ENCODE peak calls at places on chromosome 4, in nine cellular contexts. One of them, this sample, is unnamed.

GRCh38 chr4:146952896-146953295 is 7.2 kb upstream of the TTC29 start:
- DNase-seq in GM12864: no peak
- DNase-seq in heart left ventricle: no peak
- DNase-seq in adrenal gland: no peak
- DNase-seq in choroid plexus epithelial cell: no peak
- DNase-seq in cardiac muscle cell: no peak
- DNase-seq in tibial artery: no peak
- DNase-seq in osteoblast: no peak
- DNase-seq in esophagus squamous epithelium: no peak
- DNase-seq in this sample: no peak

GRCh38 chr4:128596844-128597243 is 212.7 kb upstream of the JADE1 start:
- DNase-seq in heart left ventricle: no peak
- DNase-seq in adrenal gland: no peak
- DNase-seq in GM12864: no peak
- DNase-seq in cardiac muscle cell: no peak
- DNase-seq in tibial artery: no peak
- DNase-seq in esophagus squamous epithelium: no peak
- DNase-seq in osteoblast: no peak
- DNase-seq in choroid plexus epithelial cell: peak
- DNase-seq in this sample: no peak

GRCh38 chr4:156976147-156976546 is 4.5 kb upstream of the PDGFC start:
- DNase-seq in esophagus squamous epithelium: no peak
- DNase-seq in tibial artery: no peak
- DNase-seq in choroid plexus epithelial cell: peak
- DNase-seq in adrenal gland: no peak
- DNase-seq in cardiac muscle cell: peak
- DNase-seq in osteoblast: peak
- DNase-seq in GM12864: no peak
- DNase-seq in heart left ventricle: no peak
- DNase-seq in this sample: no peak

GRCh38 chr4:2304321-2304876 is 42.5 kb upstream of the MXD4 start:
- DNase-seq in heart left ventricle: no peak
- DNase-seq in choroid plexus epithelial cell: no peak
- DNase-seq in esophagus squamous epithelium: no peak
- DNase-seq in adrenal gland: no peak
- DNase-seq in tibial artery: no peak
- DNase-seq in cardiac muscle cell: no peak
- DNase-seq in osteoblast: no peak
- DNase-seq in GM12864: no peak
- DNase-seq in this sample: peak

GRCh38 chr4:187840814-187841213 is 154.8 kb upstream of the ZFP42 start:
- DNase-seq in adrenal gland: no peak
- DNase-seq in osteoblast: peak
- DNase-seq in choroid plexus epithelial cell: no peak
- DNase-seq in cardiac muscle cell: no peak
- DNase-seq in esophagus squamous epithelium: no peak
- DNase-seq in heart left ventricle: no peak
- DNase-seq in tibial artery: no peak
- DNase-seq in GM12864: no peak
- DNase-seq in this sample: no peak

GRCh38 chr4:158904815-158905214 is 136.0 kb downstream of the FNIP2 start:
- DNase-seq in osteoblast: no peak
- DNase-seq in cardiac muscle cell: no peak
- DNase-seq in adrenal gland: no peak
- DNase-seq in esophagus squamous epithelium: no peak
- DNase-seq in GM12864: no peak
- DNase-seq in choroid plexus epithelial cell: no peak
- DNase-seq in tibial artery: no peak
- DNase-seq in heart left ventricle: no peak
- DNase-seq in this sample: no peak

GRCh38 chr4:21780158-21780557 is 168.4 kb downstream of the KCNIP4 start:
- DNase-seq in esophagus squamous epithelium: no peak
- DNase-seq in heart left ventricle: no peak
- DNase-seq in choroid plexus epithelial cell: no peak
- DNase-seq in adrenal gland: no peak
- DNase-seq in cardiac muscle cell: no peak
- DNase-seq in osteoblast: no peak
- DNase-seq in GM12864: no peak
- DNase-seq in tibial artery: no peak
- DNase-seq in this sample: no peak

GRCh38 chr4:77922158-77923094 is 59.8 kb downstream of the MRPL1 start:
- DNase-seq in choroid plexus epithelial cell: no peak
- DNase-seq in adrenal gland: no peak
- DNase-seq in cardiac muscle cell: peak
- DNase-seq in GM12864: no peak
- DNase-seq in esophagus squamous epithelium: no peak
- DNase-seq in tibial artery: no peak
- DNase-seq in osteoblast: no peak
- DNase-seq in heart left ventricle: no peak
- DNase-seq in this sample: no peak

GRCh38 chr4:130468340-130468739 is 1372.4 kb downstream of the C4orf33 start:
- DNase-seq in heart left ventricle: no peak
- DNase-seq in choroid plexus epithelial cell: no peak
- DNase-seq in osteoblast: no peak
- DNase-seq in GM12864: no peak
- DNase-seq in esophagus squamous epithelium: no peak
- DNase-seq in adrenal gland: no peak
- DNase-seq in cardiac muscle cell: no peak
- DNase-seq in tibial artery: no peak
- DNase-seq in this sample: no peak

GRCh38 chr4:157824006-157824405 is 348.8 kb downstream of the GASK1B start:
- DNase-seq in choroid plexus epithelial cell: no peak
- DNase-seq in esophagus squamous epithelium: no peak
- DNase-seq in tibial artery: no peak
- DNase-seq in GM12864: no peak
- DNase-seq in osteoblast: no peak
- DNase-seq in heart left ventricle: no peak
- DNase-seq in adrenal gland: no peak
- DNase-seq in cardiac muscle cell: no peak
- DNase-seq in this sample: no peak

GRCh38 chr4:141807073-141807472 is 170.7 kb downstream of the IL15 start:
- DNase-seq in adrenal gland: no peak
- DNase-seq in osteoblast: no peak
- DNase-seq in esophagus squamous epithelium: no peak
- DNase-seq in choroid plexus epithelial cell: peak
- DNase-seq in tibial artery: no peak
- DNase-seq in GM12864: no peak
- DNase-seq in heart left ventricle: no peak
- DNase-seq in cardiac muscle cell: peak
- DNase-seq in this sample: no peak

GRCh38 chr4:151316645-151317044 is 8.8 kb downstream of the SH3D19 start:
- DNase-seq in tibial artery: no peak
- DNase-seq in heart left ventricle: no peak
- DNase-seq in GM12864: no peak
- DNase-seq in adrenal gland: no peak
- DNase-seq in osteoblast: no peak
- DNase-seq in esophagus squamous epithelium: no peak
- DNase-seq in choroid plexus epithelial cell: no peak
- DNase-seq in cardiac muscle cell: no peak
- DNase-seq in this sample: no peak

GRCh38 chr4:84032372-84032771 is 466.7 kb downstream of the NKX6-1 start:
- DNase-seq in heart left ventricle: no peak
- DNase-seq in tibial artery: no peak
- DNase-seq in cardiac muscle cell: no peak
- DNase-seq in choroid plexus epithelial cell: no peak
- DNase-seq in GM12864: peak
- DNase-seq in adrenal gland: no peak
- DNase-seq in esophagus squamous epithelium: no peak
- DNase-seq in osteoblast: no peak
- DNase-seq in this sample: no peak

GRCh38 chr4:72779256-72779655 is 210.2 kb upstream of the ADAMTS3 start:
- DNase-seq in choroid plexus epithelial cell: peak
- DNase-seq in tibial artery: no peak
- DNase-seq in GM12864: no peak
- DNase-seq in heart left ventricle: no peak
- DNase-seq in cardiac muscle cell: peak
- DNase-seq in adrenal gland: no peak
- DNase-seq in osteoblast: no peak
- DNase-seq in esophagus squamous epithelium: no peak
- DNase-seq in this sample: no peak

GRCh38 chr4:140149851-140150635 is 3.9 kb downstream of the MAML3 start:
- DNase-seq in tibial artery: peak
- DNase-seq in esophagus squamous epithelium: no peak
- DNase-seq in adrenal gland: peak
- DNase-seq in choroid plexus epithelial cell: peak
- DNase-seq in GM12864: no peak
- DNase-seq in heart left ventricle: peak
- DNase-seq in cardiac muscle cell: peak
- DNase-seq in osteoblast: peak
- DNase-seq in this sample: peak
- TF ChIP-seq CTCF in tibial artery: peak
- TF ChIP-seq CTCF in esophagus squamous epithelium: peak
- TF ChIP-seq CTCF in adrenal gland: peak
- TF ChIP-seq CTCF in choroid plexus epithelial cell: peak
- TF ChIP-seq CTCF in GM12864: no peak
- TF ChIP-seq CTCF in heart left ventricle: no peak
- TF ChIP-seq CTCF in cardiac muscle cell: no peak
- TF ChIP-seq CTCF in osteoblast: no peak
- TF ChIP-seq CTCF in this sample: no peak

DNA sequence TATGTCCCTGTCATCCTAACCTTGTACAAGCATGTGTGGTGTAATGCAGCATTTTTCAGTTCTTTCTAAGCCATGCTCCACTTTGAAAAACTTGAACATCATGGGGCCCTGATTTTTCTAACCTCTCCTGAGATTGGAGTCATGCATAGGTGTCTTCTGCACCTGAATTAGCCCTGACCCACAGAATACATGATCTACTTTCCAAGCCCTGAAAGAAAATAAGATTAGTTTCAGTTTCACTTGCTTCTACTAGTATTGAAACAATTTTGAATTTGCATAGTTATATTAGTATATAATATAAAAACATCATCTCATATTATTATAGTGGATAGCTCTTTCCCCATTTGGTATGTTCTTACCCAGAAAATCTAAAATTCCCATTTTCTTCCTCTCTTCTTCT is 178.2 kb downstream of the HS3ST1 start:
- DNase-seq in esophagus squamous epithelium: no peak
- DNase-seq in cardiac muscle cell: no peak
- DNase-seq in GM12864: no peak
- DNase-seq in choroid plexus epithelial cell: no peak
- DNase-seq in heart left ventricle: no peak
- DNase-seq in adrenal gland: no peak
- DNase-seq in tibial artery: no peak
- DNase-seq in osteoblast: no peak
- DNase-seq in this sample: no peak
- TF ChIP-seq CTCF in esophagus squamous epithelium: no peak
- TF ChIP-seq CTCF in cardiac muscle cell: no peak
- TF ChIP-seq CTCF in GM12864: no peak
- TF ChIP-seq CTCF in choroid plexus epithelial cell: no peak
- TF ChIP-seq CTCF in heart left ventricle: no peak
- TF ChIP-seq CTCF in adrenal gland: no peak
- TF ChIP-seq CTCF in tibial artery: no peak
- TF ChIP-seq CTCF in osteoblast: no peak
- TF ChIP-seq CTCF in this sample: no peak

GRCh38 chr4:134756456-134756855 is 554.9 kb upstream of the PABPC4L start:
- DNase-seq in cardiac muscle cell: no peak
- DNase-seq in choroid plexus epithelial cell: no peak
- DNase-seq in tibial artery: no peak
- DNase-seq in heart left ventricle: no peak
- DNase-seq in osteoblast: no peak
- DNase-seq in GM12864: no peak
- DNase-seq in adrenal gland: no peak
- DNase-seq in esophagus squamous epithelium: no peak
- DNase-seq in this sample: no peak

DNA sequence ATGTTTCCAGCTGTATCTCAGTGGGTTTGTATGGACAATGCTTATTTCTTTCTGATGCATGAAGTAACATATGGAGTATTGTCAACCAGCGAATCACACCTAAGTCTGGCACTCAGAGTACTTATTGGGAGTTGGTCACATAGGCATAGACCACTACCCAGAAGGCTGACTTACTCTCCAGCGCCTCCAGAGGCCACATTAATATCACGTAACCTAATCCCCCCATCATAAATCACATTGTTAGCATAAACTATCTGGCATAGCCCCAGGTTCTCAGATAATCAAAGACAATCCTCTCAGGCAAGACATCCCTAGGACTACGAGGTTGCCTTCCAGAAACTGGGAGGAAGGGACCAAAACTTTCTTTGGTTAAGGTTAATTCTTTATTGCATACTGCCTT is 560.5 kb upstream of the PABPC4L start:
- DNase-seq in osteoblast: no peak
- DNase-seq in choroid plexus epithelial cell: no peak
- DNase-seq in esophagus squamous epithelium: no peak
- DNase-seq in cardiac muscle cell: no peak
- DNase-seq in GM12864: no peak
- DNase-seq in tibial artery: no peak
- DNase-seq in heart left ventricle: no peak
- DNase-seq in adrenal gland: no peak
- DNase-seq in this sample: no peak
- TF ChIP-seq CTCF in osteoblast: no peak
- TF ChIP-seq CTCF in choroid plexus epithelial cell: peak
- TF ChIP-seq CTCF in esophagus squamous epithelium: no peak
- TF ChIP-seq CTCF in cardiac muscle cell: no peak
- TF ChIP-seq CTCF in GM12864: peak
- TF ChIP-seq CTCF in tibial artery: no peak
- TF ChIP-seq CTCF in heart left ventricle: no peak
- TF ChIP-seq CTCF in adrenal gland: no peak
- TF ChIP-seq CTCF in this sample: no peak

DNA sequence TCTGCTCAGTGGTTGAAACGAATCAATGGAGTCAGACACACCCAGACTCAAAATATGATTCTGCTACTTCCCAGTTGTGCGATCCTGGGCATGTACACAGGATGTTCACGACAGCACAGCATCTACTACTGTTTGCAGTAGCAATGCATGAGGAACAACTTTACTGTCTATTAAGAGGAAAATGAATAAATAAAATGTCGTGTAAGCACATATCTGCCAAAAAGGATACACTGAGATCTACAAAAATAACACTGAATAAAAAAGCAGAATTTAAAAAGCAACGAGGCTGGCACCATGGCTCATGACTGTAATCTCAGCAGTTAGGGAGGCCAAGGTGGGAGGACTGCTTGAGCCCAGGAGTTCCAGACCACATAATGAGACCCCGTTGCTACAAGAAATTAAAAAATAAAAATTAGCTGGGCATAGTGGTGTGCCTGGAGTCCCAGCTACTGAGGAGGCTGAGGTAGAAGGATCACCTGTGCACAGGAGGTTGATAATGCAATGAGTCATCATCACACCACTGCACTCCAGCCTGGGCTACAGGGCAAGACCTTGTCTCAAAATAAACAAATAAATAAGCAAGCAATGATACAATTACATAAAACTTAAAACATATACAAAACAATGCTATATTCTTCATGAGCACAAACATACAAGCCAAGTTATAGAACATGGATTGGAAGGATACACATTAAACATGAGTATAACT is 8.7 kb downstream of the CFAP97 start:
- DNase-seq in adrenal gland: no peak
- DNase-seq in heart left ventricle: no peak
- DNase-seq in choroid plexus epithelial cell: no peak
- DNase-seq in osteoblast: peak
- DNase-seq in tibial artery: no peak
- DNase-seq in esophagus squamous epithelium: no peak
- DNase-seq in cardiac muscle cell: no peak
- DNase-seq in GM12864: no peak
- DNase-seq in this sample: no peak
- TF ChIP-seq CTCF in adrenal gland: no peak
- TF ChIP-seq CTCF in heart left ventricle: no peak
- TF ChIP-seq CTCF in choroid plexus epithelial cell: no peak
- TF ChIP-seq CTCF in osteoblast: no peak
- TF ChIP-seq CTCF in tibial artery: no peak
- TF ChIP-seq CTCF in esophagus squamous epithelium: no peak
- TF ChIP-seq CTCF in cardiac muscle cell: no peak
- TF ChIP-seq CTCF in GM12864: no peak
- TF ChIP-seq CTCF in this sample: no peak